ENCODE peak calls at places on chromosomes 12 and 14, in four cellular contexts. Y is activated CD4-positive, alpha-beta T cell treated with anti-CD3 and anti-CD28 coated beads, Interleukin-2, amount 10 ng/mL, durations not matched to agents 7 days and 5 days; L is left cardiac atrium; J is brain microvascular endothelial cell. T is an unnamed sample.

GRCh38 chr14:70871863-70872677 is 35.2 kb upstream of the PCNX1 start:
- DNase-seq in Y (peak), J (no peak), L (no peak), T (no peak)

GRCh38 chr12:52692253-52692652 is 11.1 kb downstream of the KRT77 start:
- DNase-seq in J (no peak), L (no peak), Y (no peak), T (no peak)

GRCh38 chr12:77943466-77943865 is 112.8 kb downstream of the NAV3 start:
- DNase-seq in J (peak), L (no peak), Y (no peak), T (peak)

GRCh38 chr12:104653730-104654328 is 197.1 kb downstream of the CHST11 start:
- DNase-seq in L (no peak), J (no peak), Y (peak), T (no peak)

GRCh38 chr12:82797480-82797879 is 110.8 kb downstream of the TMTC2 start:
- DNase-seq in L (no peak), J (no peak), Y (no peak), T (no peak)

GRCh38 chr14:94761348-94761998 is 8.4 kb downstream of the GSC start:
- DNase-seq in J (no peak), Y (no peak), L (no peak), T (no peak)

GRCh38 chr12:56333197-56333678 is 562 bp downstream of the PAN2 start:
- DNase-seq in J (no peak), Y (no peak), L (no peak), T (no peak)

GRCh38 chr14:102591372-102591943 is 991 bp upstream of the RCOR1 start:
- DNase-seq in Y (peak), J (no peak), L (peak), T (no peak)

GRCh38 chr12:94704452-94704871 is 54.1 kb upstream of the TMCC3 start:
- DNase-seq in J (peak), L (no peak), Y (no peak), T (peak)

GRCh38 chr14:81062816-81063215 is 107.4 kb downstream of the TSHR start:
- DNase-seq in L (no peak), J (no peak), Y (peak), T (no peak)

GRCh38 chr12:6646276-6647082 is 753 bp downstream of the ACRBP start:
- DNase-seq in J (no peak), Y (no peak), L (no peak), T (no peak)

T was measured in skeletal muscle cell.